ENCODE peak calls at places on chromosome 1, in eight cellular contexts. One of them, this sample, is unnamed.

GRCh38 chr1:166944186-166944967 is 31.0 kb downstream of the ILDR2 start:
- DNase-seq in activated B cell treated with CpG ODN at 0.5 μM for 24 hours: no peak
- DNase-seq in BJ: no peak
- DNase-seq in GOT3: no peak
- DNase-seq in OCI-M1: peak
- DNase-seq in IMR-90: peak
- DNase-seq in T-helper 9 cell: no peak
- DNase-seq in neural progenitor cell: no peak
- DNase-seq in this sample: no peak

GRCh38 chr1:164683235-164683634 is 124.3 kb downstream of the PBX1 start:
- DNase-seq in activated B cell treated with CpG ODN at 0.5 μM for 24 hours: no peak
- DNase-seq in BJ: no peak
- DNase-seq in GOT3: no peak
- DNase-seq in OCI-M1: no peak
- DNase-seq in IMR-90: no peak
- DNase-seq in T-helper 9 cell: no peak
- DNase-seq in neural progenitor cell: no peak
- DNase-seq in this sample: no peak

GRCh38 chr1:21899972-21900371 is 37.1 kb downstream of the HSPG2 start:
- DNase-seq in activated B cell treated with CpG ODN at 0.5 μM for 24 hours: no peak
- DNase-seq in BJ: no peak
- DNase-seq in GOT3: no peak
- DNase-seq in OCI-M1: no peak
- DNase-seq in IMR-90: no peak
- DNase-seq in T-helper 9 cell: no peak
- DNase-seq in neural progenitor cell: peak
- DNase-seq in this sample: no peak

GRCh38 chr1:54409156-54410142 is 3.3 kb upstream of the SSBP3 start:
- DNase-seq in activated B cell treated with CpG ODN at 0.5 μM for 24 hours: no peak
- DNase-seq in BJ: no peak
- DNase-seq in GOT3: no peak
- DNase-seq in OCI-M1: peak
- DNase-seq in IMR-90: no peak
- DNase-seq in T-helper 9 cell: no peak
- DNase-seq in neural progenitor cell: no peak
- DNase-seq in this sample: no peak

GRCh38 chr1:20291621-20292020 is 946 bp downstream of the VWA5B1 start:
- DNase-seq in activated B cell treated with CpG ODN at 0.5 μM for 24 hours: no peak
- DNase-seq in BJ: no peak
- DNase-seq in GOT3: no peak
- DNase-seq in OCI-M1: no peak
- DNase-seq in IMR-90: no peak
- DNase-seq in T-helper 9 cell: no peak
- DNase-seq in neural progenitor cell: peak
- DNase-seq in this sample: no peak

GRCh38 chr1:197200468-197200899 is 54.0 kb upstream of the ASPM start:
- DNase-seq in activated B cell treated with CpG ODN at 0.5 μM for 24 hours: no peak
- DNase-seq in BJ: no peak
- DNase-seq in GOT3: no peak
- DNase-seq in OCI-M1: peak
- DNase-seq in IMR-90: peak
- DNase-seq in T-helper 9 cell: no peak
- DNase-seq in neural progenitor cell: peak
- DNase-seq in this sample: no peak

GRCh38 chr1:46302091-46303037 is 1.1 kb downstream of the LRRC41 start:
- DNase-seq in activated B cell treated with CpG ODN at 0.5 μM for 24 hours: peak
- DNase-seq in BJ: no peak
- DNase-seq in GOT3: no peak
- DNase-seq in OCI-M1: peak
- DNase-seq in IMR-90: peak
- DNase-seq in T-helper 9 cell: peak
- DNase-seq in neural progenitor cell: peak
- DNase-seq in this sample: no peak

GRCh38 chr1:162200096-162200847 is 130.8 kb downstream of the NOS1AP start:
- DNase-seq in activated B cell treated with CpG ODN at 0.5 μM for 24 hours: no peak
- DNase-seq in BJ: no peak
- DNase-seq in GOT3: no peak
- DNase-seq in OCI-M1: peak
- DNase-seq in IMR-90: no peak
- DNase-seq in T-helper 9 cell: no peak
- DNase-seq in neural progenitor cell: no peak
- DNase-seq in this sample: no peak

GRCh38 chr1:19113362-19114092 is 96.5 kb downstream of the UBR4 start:
- DNase-seq in activated B cell treated with CpG ODN at 0.5 μM for 24 hours: no peak
- DNase-seq in BJ: no peak
- DNase-seq in GOT3: no peak
- DNase-seq in OCI-M1: peak
- DNase-seq in IMR-90: peak
- DNase-seq in T-helper 9 cell: no peak
- DNase-seq in neural progenitor cell: peak
- DNase-seq in this sample: peak

GRCh38 chr1:224528900-224529299 is 87.2 kb upstream of the CNIH3 start:
- DNase-seq in activated B cell treated with CpG ODN at 0.5 μM for 24 hours: no peak
- DNase-seq in BJ: no peak
- DNase-seq in GOT3: no peak
- DNase-seq in OCI-M1: no peak
- DNase-seq in IMR-90: peak
- DNase-seq in T-helper 9 cell: no peak
- DNase-seq in neural progenitor cell: no peak
- DNase-seq in this sample: peak

GRCh38 chr1:186183219-186183618 is 191.8 kb downstream of the TPR start:
- DNase-seq in activated B cell treated with CpG ODN at 0.5 μM for 24 hours: no peak
- DNase-seq in BJ: no peak
- DNase-seq in GOT3: peak
- DNase-seq in OCI-M1: peak
- DNase-seq in IMR-90: peak
- DNase-seq in T-helper 9 cell: no peak
- DNase-seq in neural progenitor cell: no peak
- DNase-seq in this sample: no peak

GRCh38 chr1:153942766-153943549 is 3.6 kb downstream of the DENND4B start:
- DNase-seq in activated B cell treated with CpG ODN at 0.5 μM for 24 hours: no peak
- DNase-seq in BJ: no peak
- DNase-seq in GOT3: no peak
- DNase-seq in OCI-M1: no peak
- DNase-seq in IMR-90: no peak
- DNase-seq in T-helper 9 cell: no peak
- DNase-seq in neural progenitor cell: no peak
- DNase-seq in this sample: no peak

GRCh38 chr1:29344336-29344735 is 108.0 kb downstream of the PTPRU start:
- DNase-seq in activated B cell treated with CpG ODN at 0.5 μM for 24 hours: no peak
- DNase-seq in BJ: no peak
- DNase-seq in GOT3: no peak
- DNase-seq in OCI-M1: no peak
- DNase-seq in IMR-90: no peak
- DNase-seq in T-helper 9 cell: no peak
- DNase-seq in neural progenitor cell: no peak
- DNase-seq in this sample: no peak

GRCh38 chr1:40839943-40840335 is 22.2 kb downstream of the CITED4 start:
- DNase-seq in activated B cell treated with CpG ODN at 0.5 μM for 24 hours: no peak
- DNase-seq in BJ: no peak
- DNase-seq in GOT3: no peak
- DNase-seq in OCI-M1: no peak
- DNase-seq in IMR-90: no peak
- DNase-seq in T-helper 9 cell: no peak
- DNase-seq in neural progenitor cell: no peak
- DNase-seq in this sample: no peak

GRCh38 chr1:36530791-36531190 is 48.1 kb upstream of the CSF3R start:
- DNase-seq in activated B cell treated with CpG ODN at 0.5 μM for 24 hours: no peak
- DNase-seq in BJ: no peak
- DNase-seq in GOT3: no peak
- DNase-seq in OCI-M1: no peak
- DNase-seq in IMR-90: no peak
- DNase-seq in T-helper 9 cell: no peak
- DNase-seq in neural progenitor cell: no peak
- DNase-seq in this sample: no peak

GRCh38 chr1:22108343-22109135 is 34.4 kb downstream of the WNT4 start:
- DNase-seq in activated B cell treated with CpG ODN at 0.5 μM for 24 hours: no peak
- DNase-seq in BJ: peak
- DNase-seq in GOT3: no peak
- DNase-seq in OCI-M1: no peak
- DNase-seq in IMR-90: no peak
- DNase-seq in T-helper 9 cell: no peak
- DNase-seq in neural progenitor cell: no peak
- DNase-seq in this sample: peak

GRCh38 chr1:99472893-99473292 is 173.0 kb upstream of the PALMD start:
- DNase-seq in activated B cell treated with CpG ODN at 0.5 μM for 24 hours: no peak
- DNase-seq in BJ: no peak
- DNase-seq in GOT3: no peak
- DNase-seq in OCI-M1: no peak
- DNase-seq in IMR-90: peak
- DNase-seq in T-helper 9 cell: no peak
- DNase-seq in neural progenitor cell: no peak
- DNase-seq in this sample: no peak

GRCh38 chr1:101438359-101438758 is 201.5 kb downstream of the S1PR1 start:
- DNase-seq in activated B cell treated with CpG ODN at 0.5 μM for 24 hours: no peak
- DNase-seq in BJ: no peak
- DNase-seq in GOT3: no peak
- DNase-seq in OCI-M1: peak
- DNase-seq in IMR-90: peak
- DNase-seq in T-helper 9 cell: no peak
- DNase-seq in neural progenitor cell: peak
- DNase-seq in this sample: no peak

GRCh38 chr1:61432616-61433388 is 292.1 kb downstream of the TM2D1 start:
- DNase-seq in activated B cell treated with CpG ODN at 0.5 μM for 24 hours: no peak
- DNase-seq in BJ: no peak
- DNase-seq in GOT3: no peak
- DNase-seq in OCI-M1: peak
- DNase-seq in IMR-90: no peak
- DNase-seq in T-helper 9 cell: no peak
- DNase-seq in neural progenitor cell: no peak
- DNase-seq in this sample: no peak

GRCh38 chr1:240094043-240094722 is 2.5 kb downstream of the FMN2 start:
- DNase-seq in activated B cell treated with CpG ODN at 0.5 μM for 24 hours: no peak
- DNase-seq in BJ: no peak
- DNase-seq in GOT3: no peak
- DNase-seq in OCI-M1: no peak
- DNase-seq in IMR-90: no peak
- DNase-seq in T-helper 9 cell: no peak
- DNase-seq in neural progenitor cell: no peak
- DNase-seq in this sample: no peak

GRCh38 chr1:79105499-79105898 is 99.0 kb upstream of the ADGRL4 start:
- DNase-seq in activated B cell treated with CpG ODN at 0.5 μM for 24 hours: no peak
- DNase-seq in BJ: no peak
- DNase-seq in GOT3: no peak
- DNase-seq in OCI-M1: no peak
- DNase-seq in IMR-90: peak
- DNase-seq in T-helper 9 cell: no peak
- DNase-seq in neural progenitor cell: no peak
- DNase-seq in this sample: no peak

GRCh38 chr1:6724517-6725141 is 23.0 kb upstream of the DNAJC11 start:
- DNase-seq in activated B cell treated with CpG ODN at 0.5 μM for 24 hours: no peak
- DNase-seq in BJ: peak
- DNase-seq in GOT3: no peak
- DNase-seq in OCI-M1: no peak
- DNase-seq in IMR-90: peak
- DNase-seq in T-helper 9 cell: no peak
- DNase-seq in neural progenitor cell: no peak
- DNase-seq in this sample: peak

GRCh38 chr1:143720087-143721023 is 251.4 kb downstream of the FAM72C start:
- DNase-seq in activated B cell treated with CpG ODN at 0.5 μM for 24 hours: no peak
- DNase-seq in BJ: no peak
- DNase-seq in GOT3: no peak
- DNase-seq in OCI-M1: peak
- DNase-seq in IMR-90: peak
- DNase-seq in T-helper 9 cell: no peak
- DNase-seq in neural progenitor cell: no peak
- DNase-seq in this sample: no peak

GRCh38 chr1:23537296-23537993 is 6.4 kb upstream of the E2F2 start:
- DNase-seq in activated B cell treated with CpG ODN at 0.5 μM for 24 hours: no peak
- DNase-seq in BJ: no peak
- DNase-seq in GOT3: no peak
- DNase-seq in OCI-M1: no peak
- DNase-seq in IMR-90: peak
- DNase-seq in T-helper 9 cell: no peak
- DNase-seq in neural progenitor cell: no peak
- DNase-seq in this sample: no peak

GRCh38 chr1:33366766-33367487 is 46.0 kb upstream of the A3GALT2 start:
- DNase-seq in activated B cell treated with CpG ODN at 0.5 μM for 24 hours: no peak
- DNase-seq in BJ: no peak
- DNase-seq in GOT3: no peak
- DNase-seq in OCI-M1: no peak
- DNase-seq in IMR-90: no peak
- DNase-seq in T-helper 9 cell: no peak
- DNase-seq in neural progenitor cell: no peak
- DNase-seq in this sample: no peak

GRCh38 chr1:12454406-12455391 is 163.3 kb downstream of the DHRS3 start:
- DNase-seq in activated B cell treated with CpG ODN at 0.5 μM for 24 hours: no peak
- DNase-seq in BJ: peak
- DNase-seq in GOT3: no peak
- DNase-seq in OCI-M1: peak
- DNase-seq in IMR-90: peak
- DNase-seq in T-helper 9 cell: no peak
- DNase-seq in neural progenitor cell: no peak
- DNase-seq in this sample: peak

GRCh38 chr1:28580706-28581530 is 11.1 kb upstream of the RAB42 start:
- DNase-seq in activated B cell treated with CpG ODN at 0.5 μM for 24 hours: no peak
- DNase-seq in BJ: no peak
- DNase-seq in GOT3: no peak
- DNase-seq in OCI-M1: peak
- DNase-seq in IMR-90: peak
- DNase-seq in T-helper 9 cell: peak
- DNase-seq in neural progenitor cell: peak
- DNase-seq in this sample: no peak

GRCh38 chr1:201933840-201934430 is 12.4 kb downstream of the LMOD1 start:
- DNase-seq in activated B cell treated with CpG ODN at 0.5 μM for 24 hours: no peak
- DNase-seq in BJ: no peak
- DNase-seq in GOT3: no peak
- DNase-seq in OCI-M1: no peak
- DNase-seq in IMR-90: peak
- DNase-seq in T-helper 9 cell: no peak
- DNase-seq in neural progenitor cell: no peak
- DNase-seq in this sample: no peak

GRCh38 chr1:186813420-186813819 is 15.3 kb upstream of the PLA2G4A start:
- DNase-seq in activated B cell treated with CpG ODN at 0.5 μM for 24 hours: no peak
- DNase-seq in BJ: no peak
- DNase-seq in GOT3: no peak
- DNase-seq in OCI-M1: no peak
- DNase-seq in IMR-90: peak
- DNase-seq in T-helper 9 cell: no peak
- DNase-seq in neural progenitor cell: no peak
- DNase-seq in this sample: no peak

GRCh38 chr1:183920651-183921050 is 115.7 kb downstream of the RGL1 start:
- DNase-seq in activated B cell treated with CpG ODN at 0.5 μM for 24 hours: no peak
- DNase-seq in BJ: no peak
- DNase-seq in GOT3: no peak
- DNase-seq in OCI-M1: no peak
- DNase-seq in IMR-90: no peak
- DNase-seq in T-helper 9 cell: no peak
- DNase-seq in neural progenitor cell: no peak
- DNase-seq in this sample: no peak

GRCh38 chr1:50747394-50747793 is 212.7 kb downstream of the FAF1 start:
- DNase-seq in activated B cell treated with CpG ODN at 0.5 μM for 24 hours: no peak
- DNase-seq in BJ: no peak
- DNase-seq in GOT3: no peak
- DNase-seq in OCI-M1: no peak
- DNase-seq in IMR-90: no peak
- DNase-seq in T-helper 9 cell: no peak
- DNase-seq in neural progenitor cell: no peak
- DNase-seq in this sample: no peak

GRCh38 chr1:86998727-86999126 is 84.3 kb downstream of the HS2ST1 start:
- DNase-seq in activated B cell treated with CpG ODN at 0.5 μM for 24 hours: no peak
- DNase-seq in BJ: no peak
- DNase-seq in GOT3: no peak
- DNase-seq in OCI-M1: no peak
- DNase-seq in IMR-90: no peak
- DNase-seq in T-helper 9 cell: no peak
- DNase-seq in neural progenitor cell: no peak
- DNase-seq in this sample: no peak

GRCh38 chr1:4657920-4658585 is 3.6 kb downstream of the AJAP1 start:
- DNase-seq in activated B cell treated with CpG ODN at 0.5 μM for 24 hours: no peak
- DNase-seq in BJ: no peak
- DNase-seq in GOT3: no peak
- DNase-seq in OCI-M1: no peak
- DNase-seq in IMR-90: no peak
- DNase-seq in T-helper 9 cell: no peak
- DNase-seq in neural progenitor cell: peak
- DNase-seq in this sample: no peak

GRCh38 chr1:168202941-168203654 is 22.7 kb upstream of the SFT2D2 start:
- DNase-seq in activated B cell treated with CpG ODN at 0.5 μM for 24 hours: no peak
- DNase-seq in BJ: peak
- DNase-seq in GOT3: no peak
- DNase-seq in OCI-M1: no peak
- DNase-seq in IMR-90: peak
- DNase-seq in T-helper 9 cell: no peak
- DNase-seq in neural progenitor cell: no peak
- DNase-seq in this sample: peak